ENCODE peak calls at places on chromosome 18, in eight cellular contexts. V, Z, I, K, U, C, H and B are unnamed samples.

GRCh38 chr18:56748698-56749268 is 97.6 kb downstream of the WDR7 start:
- DNase-seq in V (no peak), Z (peak; percentile 64), I (peak; percentile 6), K (no peak), U (no peak), C (no peak), H (no peak), B (no peak)

GRCh38 chr18:7764406-7764805 is 197.3 kb downstream of the PTPRM start:
- DNase-seq in V (no peak), Z (no peak), I (no peak), K (no peak), U (no peak), C (no peak), H (no peak), B (no peak)

GRCh38 chr18:13356032-13356431 is 137.5 kb downstream of the LDLRAD4 start:
- DNase-seq in V (no peak), Z (no peak), I (no peak), K (no peak), U (no peak), C (no peak), H (no peak), B (no peak)

GRCh38 chr18:24319757-24320156 is 77.9 kb downstream of the OSBPL1A start:
- DNase-seq in V (no peak), Z (no peak), I (no peak), K (no peak), U (no peak), C (no peak), H (no peak), B (no peak)

GRCh38 chr18:74496508-74497307 is 545 bp downstream of the CNDP2 start:
- DNase-seq in V (peak; percentile 53), Z (peak; percentile 66), I (no peak), K (peak; percentile 73), U (peak; percentile 58), C (no peak), H (peak; percentile 87), B (no peak)

GRCh38 chr18:44839239-44839666 is 158.6 kb downstream of the SETBP1 start:
- DNase-seq in V (peak; percentile 89), Z (peak; percentile 37), I (peak; percentile 29), K (peak; percentile 90), U (peak; percentile 81), C (no peak), H (peak; percentile 76), B (no peak)

GRCh38 chr18:33194793-33195192 is 245.7 kb downstream of the CCDC178 start:
- DNase-seq in V (no peak), Z (no peak), I (no peak), K (no peak), U (no peak), C (no peak), H (no peak), B (no peak)

GRCh38 chr18:36583155-36583745 is 245.6 kb downstream of the TPGS2 start:
- DNase-seq in V (no peak), Z (peak; percentile 93), I (no peak), K (no peak), U (no peak), C (no peak), H (no peak), B (peak; percentile 72)

GRCh38 chr18:3455090-3455640 is 5.2 kb downstream of the TGIF1 start:
- DNase-seq in V (no peak), Z (peak; percentile 64), I (no peak), K (no peak), U (no peak), C (no peak), H (no peak), B (no peak)
- H3K27ac ChIP-seq in V (peak overlapping the region; percentile 97), Z (peak overlapping the region; percentile 83), I (peak overlapping the region; percentile 24), K (no peak overlapping the region), U (peak overlapping the region; percentile 96), C (no peak overlapping the region), H (peak overlapping the region; percentile 99), B (no peak overlapping the region)

DNA sequence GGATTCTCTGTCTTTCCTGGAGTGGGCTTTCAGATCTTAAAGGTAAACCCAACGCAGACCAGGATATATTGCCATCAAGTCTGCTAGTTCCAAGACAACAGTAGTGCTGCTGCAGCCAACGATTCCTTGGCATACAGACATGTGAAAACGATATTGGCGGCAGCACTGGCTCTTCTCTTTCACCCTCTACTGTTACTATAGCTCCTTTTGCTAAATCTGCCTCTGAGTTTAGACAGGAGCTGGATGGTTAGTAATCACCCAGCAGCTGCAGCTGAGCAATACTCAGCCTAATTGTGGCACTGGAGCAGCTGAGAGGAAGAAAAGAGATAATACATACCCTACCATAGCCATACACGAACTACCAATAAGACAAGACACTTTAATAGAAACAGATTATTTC is 4.0 kb downstream of the YES1 start:
- DNase-seq in V (no peak), Z (no peak), I (no peak), K (no peak), U (no peak), C (no peak), H (no peak), B (no peak)
- H3K4me3 ChIP-seq in V (no peak overlapping the region), Z (no peak overlapping the region), I (peak overlapping the region; percentile 90), K (no peak overlapping the region), U (no peak overlapping the region), C (no peak overlapping the region), H (no peak overlapping the region), B (no peak overlapping the region)

GRCh38 chr18:9148239-9148552 is 11.6 kb downstream of the ANKRD12 start:
- DNase-seq in V (no peak), Z (no peak), I (no peak), K (no peak), U (no peak), C (no peak), H (no peak), B (no peak)
- H3K27ac ChIP-seq in V (no peak overlapping the region), Z (no peak overlapping the region), I (no peak overlapping the region), K (no peak overlapping the region), U (no peak overlapping the region), C (no peak overlapping the region), H (peak overlapping the region; percentile 20), B (no peak overlapping the region)

GRCh38 chr18:9720327-9720726 is 12.2 kb downstream of the RAB31 start:
- DNase-seq in V (no peak), Z (peak; percentile 68), I (peak; percentile 45), K (no peak), U (no peak), C (no peak), H (no peak), B (no peak)

GRCh38 chr18:9716375-9716774 is 8.3 kb downstream of the RAB31 start:
- DNase-seq in V (no peak), Z (no peak), I (no peak), K (no peak), U (no peak), C (no peak), H (no peak), B (no peak)

GRCh38 chr18:9716780-9717563 is 8.9 kb downstream of the RAB31 start:
- DNase-seq in V (no peak), Z (no peak), I (no peak), K (no peak), U (no peak), C (no peak), H (no peak), B (no peak)

GRCh38 chr18:9721893-9722515 is 13.9 kb downstream of the RAB31 start:
- DNase-seq in V (no peak), Z (no peak), I (no peak), K (no peak), U (no peak), C (no peak), H (no peak), B (no peak)

GRCh38 chr18:9719421-9719981 is 11.4 kb downstream of the RAB31 start:
- DNase-seq in V (no peak), Z (no peak), I (no peak), K (peak; percentile 82), U (peak; percentile 54), C (no peak), H (peak; percentile 71), B (no peak)
- H3K4me3 ChIP-seq in V (no peak overlapping the region), Z (no peak overlapping the region), I (no peak overlapping the region), K (no peak overlapping the region), U (no peak overlapping the region), C (no peak overlapping the region), H (no peak overlapping the region), B (no peak overlapping the region)

GRCh38 chr18:9016819-9017169 is 85.7 kb upstream of the NDUFV2 start:
- DNase-seq in V (no peak), Z (no peak), I (no peak), K (no peak), U (no peak), C (no peak), H (no peak), B (peak; percentile 13)
- H3K27ac ChIP-seq in V (peak overlapping the region; percentile 72), Z (no peak overlapping the region), I (peak overlapping the region; percentile 92), K (peak overlapping the region; percentile 89), U (peak overlapping the region; percentile 54), C (peak overlapping the region; percentile 88), H (peak overlapping the region; percentile 58), B (no peak overlapping the region)

GRCh38 chr18:2304378-2305175 is 266.7 kb downstream of the METTL4 start:
- DNase-seq in V (no peak), Z (no peak), I (no peak), K (no peak), U (no peak), C (no peak), H (no peak), B (no peak)
- H3K4me3 ChIP-seq in V (no peak overlapping the region), Z (no peak overlapping the region), I (no peak overlapping the region), K (no peak overlapping the region), U (no peak overlapping the region), C (no peak overlapping the region), H (no peak overlapping the region), B (no peak overlapping the region)

GRCh38 chr18:77086656-77087390 is 45.8 kb downstream of the MBP start:
- DNase-seq in V (no peak), Z (peak; percentile 58), I (no peak), K (peak; percentile 66), U (no peak), C (no peak), H (no peak), B (no peak)
- H3K27ac ChIP-seq in V (peak overlapping the region; percentile 58), Z (no peak overlapping the region), I (no peak overlapping the region), K (no peak overlapping the region), U (peak overlapping the region; percentile 76), C (no peak overlapping the region), H (peak overlapping the region; percentile 72), B (no peak overlapping the region)

GRCh38 chr18:5891361-5892215 is 3.7 kb downstream of the TMEM200C start:
- DNase-seq in V (no peak), Z (peak; percentile 52), I (no peak), K (no peak), U (no peak), C (no peak), H (peak; percentile 61), B (no peak)
- H3K4me3 ChIP-seq in V (no peak overlapping the region), Z (peak overlapping the region; percentile 85), I (no peak overlapping the region), K (no peak overlapping the region), U (no peak overlapping the region), C (no peak overlapping the region), H (no peak overlapping the region), B (peak overlapping the region; percentile 42)

GRCh38 chr18:9868857-9869712 is 16.7 kb upstream of the TXNDC2 start:
- DNase-seq in V (no peak), Z (no peak), I (no peak), K (no peak), U (no peak), C (no peak), H (no peak), B (no peak)
- H3K27ac ChIP-seq in V (no peak overlapping the region), Z (no peak overlapping the region), I (peak overlapping the region; percentile 92), K (no peak overlapping the region), U (no peak overlapping the region), C (peak overlapping the region; percentile 75), H (no peak overlapping the region), B (no peak overlapping the region)